ENCODE peak calls at places on chromosomes 3 and 15, in four cellular contexts. S is activated CD4-positive, alpha-beta T cell treated with anti-CD3 and anti-CD28 coated beads, Interleukin-2, amount 50 U/mL, for 24 hours; A is caudate nucleus; N is brain microvascular endothelial cell. M is an unnamed sample.

GRCh38 chr15:51909591-51909990 is 62.0 kb downstream of the LEO1 start:
- DNase-seq in S (no peak), A (no peak), N (no peak), M (no peak)

GRCh38 chr3:118144919-118145318 is 889.7 kb downstream of the IGSF11 start:
- DNase-seq in S (no peak), N (no peak), A (no peak), M (no peak)

GRCh38 chr15:73318463-73319351 is 50.1 kb downstream of the HCN4 start:
- DNase-seq in A (no peak), S (no peak), N (no peak), M (peak)

GRCh38 chr3:172125963-172126403 is 86.6 kb downstream of the FNDC3B start:
- DNase-seq in A (no peak), S (no peak), N (peak), M (no peak)

GRCh38 chr3:111070772-111071256 is 802 bp upstream of the NECTIN3 start:
- DNase-seq in S (peak), N (peak), A (peak), M (peak)

GRCh38 chr3:114519415-114519814 is 225.6 kb downstream of the TIGIT start:
- DNase-seq in A (no peak), N (peak), S (no peak), M (no peak)

GRCh38 chr3:101859882-101860281 is 10.6 kb downstream of the NFKBIZ start:
- DNase-seq in A (no peak), N (no peak), S (no peak), M (no peak)

GRCh38 chr3:48318831-48319512 is 14.5 kb downstream of the SPINK8 start:
- DNase-seq in A (no peak), S (no peak), N (no peak), M (no peak)

GRCh38 chr15:66986951-66987350 is 78.5 kb upstream of the SMAD3 start:
- DNase-seq in S (no peak), A (no peak), N (no peak), M (no peak)

GRCh38 chr3:196219194-196219969 is 3.0 kb downstream of the SLC51A start:
- DNase-seq in S (no peak), A (no peak), N (peak), M (peak)

GRCh38 chr3:172307143-172307560 is 141.1 kb downstream of the GHSR start:
- DNase-seq in N (peak), S (no peak), A (no peak), M (no peak)